ENCODE peak calls at places on chromosomes 3 and 15, in six cellular contexts. X is psoas muscle, N is body of pancreas, Q is A549, Z is mammary epithelial cell, B is lower lobe of right lung. J is an unnamed sample. For H3K4me1, the result is how much of the 10 kb centered on the place peaks cover.

GRCh38 chr3:135531996-135532395 is 433.5 kb upstream of the PPP2R3A start:
- DNase-seq in X (no peak), N (peak), Q (no peak), Z (no peak), B (no peak), J (no peak)

GRCh38 chr3:42014949-42015533 is 53.1 kb upstream of the ULK4 start:
- DNase-seq in X (peak), N (peak), Q (no peak), Z (no peak), B (peak), J (peak)

GRCh38 chr3:159200176-159200575 is 398.3 kb downstream of the MFSD1 start:
- DNase-seq in X (no peak), N (no peak), Q (no peak), Z (peak), B (no peak), J (no peak)

GRCh38 chr3:125057186-125057850 is 1.5 kb upstream of the HEG1 start:
- DNase-seq in X (no peak), N (no peak), Q (no peak), Z (peak), B (no peak), J (no peak)

GRCh38 chr15:91855241-91855640 is 1.7 kb downstream of the SLCO3A1 start:
- DNase-seq in X (no peak), N (no peak), Q (no peak), Z (no peak), B (no peak), J (no peak)

GRCh38 chr15:98804057-98804380 is 155.7 kb downstream of the IGF1R start:
- DNase-seq in X (no peak), N (no peak), Q (peak), Z (no peak), B (no peak), J (no peak)

GRCh38 chr15:92617197-92618037 is 38.2 kb downstream of the FAM174B start:
- DNase-seq in X (peak), N (peak), Q (peak), Z (no peak), B (peak), J (peak)

GRCh38 chr15:73856458-73857192 is 16.7 kb upstream of the TBC1D21 start:
- DNase-seq in X (no peak), N (peak), Q (no peak), Z (no peak), B (no peak), J (peak)

GRCh38 chr3:63538912-63539311 is 113.6 kb upstream of the SNTN start:
- DNase-seq in X (no peak), N (no peak), Q (no peak), Z (no peak), B (no peak), J (no peak)

GRCh38 chr3:55569033-55569518 is 82.0 kb upstream of the WNT5A start:
- DNase-seq in X (no peak), N (no peak), Q (no peak), Z (no peak), B (no peak), J (no peak)

GRCh38 chr3:13378155-13378554 is 42.0 kb downstream of the NUP210 start:
- DNase-seq in X (no peak), N (no peak), Q (no peak), Z (no peak), B (no peak), J (no peak)

GRCh38 chr3:46674031-46674592 is 19.4 kb downstream of the ALS2CL start:
- DNase-seq in X (no peak), N (peak), Q (no peak), Z (no peak), B (peak), J (no peak)

GRCh38 chr15:57085267-57085666 is 166.8 kb downstream of the TCF12 start:
- DNase-seq in X (no peak), N (no peak), Q (no peak), Z (no peak), B (no peak), J (no peak)

GRCh38 chr15:61871926-61872522 is 188.2 kb downstream of the VPS13C start:
- DNase-seq in X (no peak), N (no peak), Q (peak), Z (no peak), B (no peak), J (no peak)

GRCh38 chr15:87632364-87632763 is 624.2 kb downstream of the NTRK3 start:
- DNase-seq in X (no peak), N (no peak), Q (no peak), Z (no peak), B (no peak), J (no peak)

GRCh38 chr15:40915106-40915661 is 14.0 kb upstream of the DLL4 start:
- DNase-seq in X (no peak), N (no peak), Q (no peak), Z (no peak), B (no peak), J (no peak)

GRCh38 chr15:77632760-77633133 is at the start of gene LINGO1:
- DNase-seq in X (no peak), N (peak), Q (peak), Z (no peak), B (no peak), J (no peak)

GRCh38 chr3:31919528-31919927 is 61.5 kb downstream of the OSBPL10 start:
- DNase-seq in X (no peak), N (no peak), Q (no peak), Z (no peak), B (no peak), J (no peak)

GRCh38 chr15:66864086-66864830 is 162.2 kb downstream of the SMAD6 start:
- DNase-seq in X (no peak), N (no peak), Q (no peak), Z (no peak), B (no peak), J (no peak)

GRCh38 chr3:72123908-72124441 is 339.0 kb upstream of the PROK2 start:
- DNase-seq in X (peak), N (peak), Q (peak), Z (peak), B (no peak), J (peak)

GRCh38 chr3:109070232-109070631 is 47.7 kb downstream of the MORC1 start:
- DNase-seq in X (no peak), N (no peak), Q (no peak), Z (no peak), B (no peak), J (no peak)

GRCh38 chr15:29887719-29888118 is 65.5 kb upstream of the TJP1 start:
- DNase-seq in X (no peak), N (no peak), Q (no peak), Z (no peak), B (no peak), J (no peak)

GRCh38 chr3:123535580-123535979 is 49.3 kb downstream of the HACD2 start:
- DNase-seq in X (no peak), N (no peak), Q (no peak), Z (peak), B (no peak), J (no peak)

GRCh38 chr3:51591231-51591630 is 52.7 kb downstream of the RAD54L2 start:
- DNase-seq in X (no peak), N (no peak), Q (no peak), Z (no peak), B (no peak), J (no peak)

GRCh38 chr3:129824926-129825541 is 68.5 kb downstream of the TMCC1 start:
- DNase-seq in X (no peak), N (peak), Q (peak), Z (peak), B (no peak), J (no peak)

GRCh38 chr3:10702961-10703740 is 112.9 kb upstream of the SLC6A11 start:
- DNase-seq in X (no peak), N (no peak), Q (no peak), Z (no peak), B (no peak), J (no peak)

GRCh38 chr15:90022905-90023700 is 22.0 kb downstream of the ZNF710 start:
- DNase-seq in X (no peak), N (no peak), Q (no peak), Z (no peak), B (no peak), J (no peak)

GRCh38 chr3:160885791-160886286 is 129.8 kb downstream of the PPM1L start:
- DNase-seq in X (peak), N (peak), Q (no peak), Z (no peak), B (peak), J (peak)

GRCh38 chr15:98609144-98609852 is 39.0 kb upstream of the IGF1R start:
- DNase-seq in X (no peak), N (no peak), Q (no peak), Z (peak), B (no peak), J (no peak)

GRCh38 chr15:37098468-37099320 is 1.7 kb downstream of the MEIS2 start:
- DNase-seq in X (peak), N (peak), Q (peak), Z (peak), B (no peak), J (no peak)

GRCh38 chr15:74727727-74728126 is 2.4 kb upstream of the CYP1A1 start:
- DNase-seq in X (no peak), N (no peak), Q (no peak), Z (no peak), B (no peak), J (peak)

GRCh38 chr15:40338921-40339620 is 1.7 kb downstream of the CCDC9B start:
- DNase-seq in X (peak), N (peak), Q (peak), Z (peak), B (no peak), J (peak)

GRCh38 chr15:95693917-95694316 is 636.6 kb upstream of the NR2F2 start:
- DNase-seq in X (no peak), N (no peak), Q (no peak), Z (no peak), B (no peak), J (no peak)

GRCh38 chr3:138948371-138949001 is 1.5 kb downstream of the FOXL2NB start:
- DNase-seq in X (no peak), N (no peak), Q (no peak), Z (no peak), B (no peak), J (no peak)

GRCh38 chr3:168250415-168250861 is 154.7 kb upstream of the GOLIM4 start:
- DNase-seq in X (no peak), N (no peak), Q (no peak), Z (no peak), B (no peak), J (no peak)

GRCh38 chr3:115436767-115437301 is 186.5 kb upstream of the GAP43 start:
- DNase-seq in X (peak), N (no peak), Q (peak), Z (peak), B (no peak), J (no peak)

GRCh38 chr3:38960953-38961622 is 90.7 kb downstream of the SCN11A start:
- DNase-seq in X (no peak), N (peak), Q (peak), Z (peak), B (no peak), J (no peak)

GRCh38 chr15:35693286-35693685 is 147.3 kb upstream of the DPH6 start:
- DNase-seq in X (no peak), N (no peak), Q (no peak), Z (no peak), B (no peak), J (no peak)

DNA sequence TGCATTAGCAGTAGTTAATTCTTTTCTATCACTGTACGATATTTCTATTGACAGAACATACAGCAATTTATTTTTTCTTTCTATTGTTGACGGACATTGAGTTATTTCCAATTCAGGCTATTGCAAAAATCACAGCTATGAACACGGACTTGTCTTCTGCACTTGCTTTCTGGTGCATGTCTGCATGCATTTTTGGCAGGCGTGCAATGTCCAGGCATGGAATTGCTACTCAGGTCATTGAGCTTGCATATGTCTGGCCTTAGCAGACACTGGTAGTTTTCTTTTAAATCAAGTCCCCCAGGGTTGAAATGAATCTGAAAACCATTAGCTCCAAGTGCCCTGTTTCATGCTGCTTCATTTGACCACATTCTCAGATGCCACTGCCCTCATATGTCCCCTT is 72.9 kb downstream of the LRIG1 start:
- DNase-seq in X (no peak), N (no peak), Q (no peak), Z (no peak), B (no peak), J (no peak)
- H3K4me1 ChIP-seq in X (half or more), N (half or more), Q (under half), Z (under half), B (under half), J (half or more)

GRCh38 chr15:84715442-84716035 is 400 bp downstream of the SEC11A start:
- DNase-seq in X (peak), N (peak), Q (peak), Z (peak), B (no peak), J (no peak)

GRCh38 chr15:84722628-84723027 is 6.7 kb upstream of the SEC11A start:
- DNase-seq in X (no peak), N (no peak), Q (no peak), Z (peak), B (no peak), J (no peak)

GRCh38 chr15:84716036-84716732 is at the start of gene SEC11A:
- DNase-seq in X (peak), N (peak), Q (peak), Z (peak), B (peak), J (peak)

GRCh38 chr15:84725001-84725491 is 9.1 kb upstream of the SEC11A start:
- DNase-seq in X (no peak), N (no peak), Q (no peak), Z (peak), B (peak), J (no peak)

DNA sequence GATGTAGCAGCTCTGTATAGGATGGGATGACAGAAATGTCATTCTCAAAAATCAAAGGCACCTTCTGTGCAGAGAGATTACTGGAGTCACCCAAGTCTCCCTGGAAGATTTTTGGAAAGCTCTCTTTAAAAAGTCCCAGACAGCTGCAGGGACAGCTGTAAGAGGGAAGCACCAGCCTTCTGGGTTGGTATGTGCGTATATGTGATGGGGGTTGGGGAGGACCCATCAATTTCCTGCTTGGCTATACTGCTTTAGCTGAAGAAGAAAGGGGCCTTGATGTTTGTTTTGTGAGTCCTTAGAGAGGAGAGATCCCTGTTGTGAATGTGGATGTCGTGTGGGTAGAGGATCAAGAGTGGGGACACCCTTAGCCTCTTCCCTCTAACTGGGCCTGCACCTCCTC is 5.4 kb upstream of the SEC11A start:
- DNase-seq in X (no peak), N (no peak), Q (no peak), Z (no peak), B (no peak), J (no peak)
- H3K4me3 ChIP-seq in X (no peak), N (no peak), Q (no peak), Z (no peak), B (no peak), J (no peak)

GRCh38 chr3:150074277-150074676 is 103.6 kb upstream of the PFN2 start:
- DNase-seq in X (no peak), N (no peak), Q (no peak), Z (no peak), B (no peak), J (no peak)
- H3K27ac ChIP-seq in X (no peak), N (no peak), Q (no peak), Z (no peak), B (no peak), J (no peak)

DNA sequence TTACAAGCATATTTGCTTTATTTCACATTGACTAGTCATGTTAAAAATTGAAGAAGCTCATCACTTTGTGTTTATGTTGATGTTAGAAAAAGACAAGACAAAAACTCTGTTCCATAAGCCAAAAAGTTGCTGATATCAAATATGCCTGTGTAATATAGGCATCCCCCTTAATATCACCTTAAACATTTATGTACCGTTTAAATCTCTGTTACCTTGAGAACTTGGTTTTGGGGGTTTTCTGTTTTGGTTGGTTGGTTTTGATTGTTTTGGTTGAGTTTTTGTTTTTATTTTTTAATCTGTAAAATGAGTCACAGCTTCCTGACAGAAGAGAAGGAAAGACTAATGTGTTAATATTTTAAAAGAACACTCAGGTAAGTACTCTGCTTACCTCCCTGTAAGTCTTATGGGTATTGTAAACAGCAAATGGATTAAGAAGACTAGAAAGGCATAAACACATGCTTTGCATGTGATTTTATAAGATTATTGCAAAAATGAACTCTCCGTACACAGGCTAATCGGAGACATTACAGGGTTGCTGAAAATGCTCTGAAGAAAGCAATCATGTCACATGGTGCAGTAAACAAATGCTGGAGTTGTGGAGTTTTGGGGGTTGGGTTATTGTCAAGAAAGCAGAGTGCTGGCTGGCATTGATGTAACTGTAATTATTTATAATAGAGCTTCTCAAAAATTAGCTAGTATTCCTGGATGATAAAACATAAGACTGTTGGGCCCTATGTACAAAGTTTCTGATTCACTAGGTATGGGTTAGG is 69.5 kb upstream of the MBNL1 start:
- DNase-seq in X (no peak), N (no peak), Q (no peak), Z (no peak), B (no peak), J (no peak)
- H3K4me1 ChIP-seq in X (under half), N (under half), Q (under half), Z (under half), B (under half), J (under half)

GRCh38 chr3:154851644-154852043 is 228.5 kb upstream of the MME start:
- DNase-seq in X (no peak), N (no peak), Q (no peak), Z (no peak), B (no peak), J (no peak)

GRCh38 chr3:154849408-154849807 is 230.7 kb upstream of the MME start:
- DNase-seq in X (no peak), N (no peak), Q (no peak), Z (no peak), B (no peak), J (no peak)

GRCh38 chr3:154850921-154851320 is 229.2 kb upstream of the MME start:
- DNase-seq in X (no peak), N (no peak), Q (no peak), Z (no peak), B (no peak), J (no peak)

DNA sequence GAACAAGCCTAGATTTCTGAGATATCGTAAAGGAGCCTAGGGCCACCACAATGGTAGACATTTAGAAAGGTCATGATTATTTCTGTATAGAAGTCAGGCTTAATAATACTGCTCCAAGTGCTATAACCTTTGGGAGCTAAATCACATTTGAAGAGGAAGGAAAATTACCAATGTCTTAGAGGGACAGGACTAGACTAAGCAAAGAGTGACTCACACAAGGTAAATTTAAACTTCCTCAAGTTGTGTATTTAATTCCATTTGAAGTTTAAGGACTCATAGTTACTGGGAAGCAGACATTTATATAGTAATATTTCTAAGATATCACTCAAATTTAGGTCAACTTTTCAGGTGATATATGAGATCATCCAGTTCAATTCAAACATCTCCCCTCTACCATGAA is 227.6 kb upstream of the MME start:
- DNase-seq in X (no peak), N (no peak), Q (peak), Z (no peak), B (no peak), J (no peak)
- H3K4me3 ChIP-seq in X (no peak), N (no peak), Q (no peak), Z (no peak), B (no peak), J (no peak)

GRCh38 chr15:68795298-68795848 is 25.3 kb downstream of the ANP32A start:
- DNase-seq in X (peak), N (peak), Q (no peak), Z (peak), B (peak), J (peak)
- H3K27ac ChIP-seq in X (peak), N (peak), Q (no peak), Z (peak), B (peak), J (peak)

DNA sequence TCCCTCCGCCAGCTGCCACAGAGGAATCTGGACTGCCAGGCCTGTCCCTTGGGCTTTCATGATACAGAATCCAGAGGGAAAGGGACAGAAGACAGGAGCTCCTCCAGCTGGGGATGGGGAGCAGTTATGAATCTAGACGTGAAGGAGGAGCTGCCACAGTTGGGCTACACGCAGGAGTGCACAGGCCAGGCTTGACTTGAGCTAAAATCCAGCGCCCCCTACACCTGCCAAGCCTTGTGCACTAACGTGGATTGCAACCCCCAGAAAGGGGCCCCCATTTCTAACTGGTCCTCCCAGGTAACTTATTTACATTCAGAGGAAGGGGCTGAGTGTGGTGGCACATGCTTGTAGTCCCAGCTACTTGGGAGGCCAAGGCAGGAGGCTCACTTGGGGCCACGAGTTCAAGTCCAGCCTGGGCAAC is 14.3 kb downstream of the KLHL6 start:
- DNase-seq in X (no peak), N (no peak), Q (no peak), Z (no peak), B (no peak), J (no peak)
- H3K4me1 ChIP-seq in X (under half), N (under half), Q (under half), Z (under half), B (half or more), J (under half)

GRCh38 chr3:15361494-15362214 is 29.3 kb upstream of the SH3BP5 start:
- DNase-seq in X (no peak), N (no peak), Q (no peak), Z (peak), B (no peak), J (no peak)
- H3K4me3 ChIP-seq in X (no peak), N (no peak), Q (no peak), Z (no peak), B (no peak), J (no peak)

GRCh38 chr3:119665954-119666559 is 5.7 kb upstream of the POPDC2 start:
- DNase-seq in X (no peak), N (no peak), Q (no peak), Z (no peak), B (no peak), J (no peak)

GRCh38 chr3:119664850-119665379 is 4.5 kb upstream of the POPDC2 start:
- DNase-seq in X (no peak), N (no peak), Q (peak), Z (no peak), B (no peak), J (no peak)

GRCh38 chr3:119662604-119663377 is 2.4 kb upstream of the POPDC2 start:
- DNase-seq in X (no peak), N (no peak), Q (no peak), Z (no peak), B (no peak), J (no peak)

GRCh38 chr3:119664370-119664769 is 4.0 kb upstream of the POPDC2 start:
- DNase-seq in X (no peak), N (no peak), Q (no peak), Z (peak), B (no peak), J (no peak)

GRCh38 chr3:119663885-119664284 is 3.5 kb upstream of the POPDC2 start:
- DNase-seq in X (no peak), N (no peak), Q (no peak), Z (no peak), B (no peak), J (no peak)
- H3K27ac ChIP-seq in X (peak), N (no peak), Q (no peak), Z (no peak), B (no peak), J (peak)